ENCODE peak calls at places on chromosomes 3 and 15, in seven cellular contexts. L is progenitor cell of endocrine pancreas, T is neural crest cell, G is GM12864, W is heart left ventricle, E is fibroblast of lung, N is adrenal gland. B is an unnamed sample.
A peak's percentile ranks its signal among the peaks of the same experiment; 100 is the strongest.

GRCh38 chr3:164732166-164732565 is 346.1 kb downstream of the SI start:
- DNase-seq in L (no peak), W (no peak), T (no peak), N (no peak), E (no peak), G (no peak), B (no peak)

GRCh38 chr15:72474466-72474911 is 359 bp downstream of the ARIH1 start:
- DNase-seq in L (no peak), T (no peak), G (no peak), W (no peak), E (no peak), N (no peak), B (no peak)

GRCh38 chr15:56837281-56837680 is 81.2 kb upstream of the TCF12 start:
- DNase-seq in G (no peak), N (no peak), E (peak; percentile 11), L (no peak), T (no peak), W (no peak), B (no peak)

GRCh38 chr3:172467170-172467824 is 19.0 kb upstream of the GHSR start:
- DNase-seq in N (no peak), L (no peak), W (no peak), G (no peak), T (no peak), E (peak; percentile 6), B (no peak)

GRCh38 chr15:29849716-29850115 is 27.4 kb upstream of the TJP1 start:
- DNase-seq in G (no peak), L (no peak), W (no peak), E (no peak), N (no peak), T (no peak), B (no peak)

GRCh38 chr15:28103402-28103801 is 4.3 kb upstream of the OCA2 start:
- DNase-seq in N (no peak), G (no peak), W (no peak), E (no peak), L (no peak), T (no peak), B (no peak)

GRCh38 chr15:99571299-99571698 is 5.5 kb downstream of the MEF2A start:
- DNase-seq in L (no peak), T (no peak), E (no peak), G (no peak), N (no peak), W (no peak), B (no peak)

GRCh38 chr15:68145706-68146105 is 59.4 kb downstream of the CALML4 start:
- DNase-seq in G (no peak), T (no peak), L (no peak), W (no peak), E (no peak), N (no peak), B (no peak)

GRCh38 chr15:57319919-57320542 is 56.3 kb upstream of the CGNL1 start:
- DNase-seq in N (no peak), G (no peak), E (no peak), W (no peak), T (no peak), L (no peak), B (no peak)

GRCh38 chr3:90015688-90016356 is 908.4 kb downstream of the EPHA3 start:
- DNase-seq in W (peak; percentile 24), L (no peak), E (peak; percentile 85), G (no peak), T (no peak), N (no peak), B (no peak)

GRCh38 chr3:156817931-156818765 is 8.0 kb upstream of the LEKR1 start:
- DNase-seq in T (no peak), N (no peak), G (no peak), E (no peak), L (no peak), W (no peak), B (no peak)

GRCh38 chr3:156814295-156814694 is 11.9 kb upstream of the LEKR1 start:
- DNase-seq in W (no peak), L (no peak), T (no peak), N (no peak), G (no peak), E (no peak), B (no peak)

GRCh38 chr3:156818890-156819289 is 7.3 kb upstream of the LEKR1 start:
- DNase-seq in E (peak; percentile 33), T (no peak), N (no peak), W (no peak), L (no peak), G (no peak), B (no peak)

GRCh38 chr3:156816091-156816793 is 9.9 kb upstream of the LEKR1 start:
- DNase-seq in T (peak; percentile 40), N (peak; percentile 27), L (peak; percentile 42), W (peak; percentile 45), E (peak; percentile 65), G (no peak), B (peak; percentile 54)

GRCh38 chr3:156816794-156817741 is 9.1 kb upstream of the LEKR1 start:
- DNase-seq in W (peak; percentile 88), T (peak; percentile 71), E (peak; percentile 72), N (peak; percentile 87), L (peak; percentile 75), G (peak; percentile 80), B (peak; percentile 86)
- TF ChIP-seq CTCF in W (no peak), T (no peak), E (peak; percentile 15), N (no peak), L (no peak), G (peak; percentile 8), B (peak; percentile 26)

GRCh38 chr15:50778089-50778488 is 12.6 kb upstream of the SPPL2A start:
- DNase-seq in L (no peak), E (no peak), G (no peak), T (no peak), W (no peak), N (no peak), B (no peak)

GRCh38 chr15:50774450-50774849 is 8.9 kb upstream of the SPPL2A start:
- DNase-seq in L (no peak), W (no peak), G (no peak), T (no peak), E (no peak), N (no peak), B (no peak)

GRCh38 chr15:50773389-50773788 is 7.9 kb upstream of the SPPL2A start:
- DNase-seq in E (no peak), L (no peak), T (no peak), N (no peak), W (no peak), G (no peak), B (no peak)

DNA sequence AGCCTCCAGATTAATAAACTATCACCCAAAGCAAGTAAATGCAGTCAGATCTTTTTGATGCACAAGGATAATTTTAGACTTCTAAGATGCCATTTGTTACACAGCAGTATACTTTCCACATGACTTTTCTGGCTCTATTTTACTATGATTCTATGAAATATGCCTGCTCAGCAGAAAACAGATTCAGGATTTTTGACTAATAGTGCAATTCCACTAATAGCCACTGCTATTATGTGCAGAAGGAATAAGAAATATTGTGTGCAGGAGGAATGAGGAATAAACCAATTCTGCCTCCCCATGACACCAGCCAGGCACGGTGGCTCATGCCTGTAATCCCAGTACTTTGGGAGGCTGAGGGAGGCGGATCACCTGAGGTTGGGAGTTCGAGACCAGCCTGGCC is 11.5 kb upstream of the SPPL2A start:
- DNase-seq in N (no peak), E (no peak), G (no peak), W (no peak), T (no peak), L (no peak), B (no peak)
- TF ChIP-seq CTCF in N (no peak), E (no peak), G (no peak), W (peak; percentile 29), T (peak; percentile 38), L (no peak), B (no peak)

GRCh38 chr3:50088725-50089602 is at the start of gene RBM5:
- DNase-seq in T (peak; percentile 85), G (peak; percentile 80), W (peak; percentile 96), L (peak; percentile 73), E (peak; percentile 94), N (peak; percentile 97), B (peak; percentile 98)
- TF ChIP-seq CTCF in T (no peak), G (no peak), W (no peak), L (no peak), E (no peak), N (no peak), B (no peak)

DNA sequence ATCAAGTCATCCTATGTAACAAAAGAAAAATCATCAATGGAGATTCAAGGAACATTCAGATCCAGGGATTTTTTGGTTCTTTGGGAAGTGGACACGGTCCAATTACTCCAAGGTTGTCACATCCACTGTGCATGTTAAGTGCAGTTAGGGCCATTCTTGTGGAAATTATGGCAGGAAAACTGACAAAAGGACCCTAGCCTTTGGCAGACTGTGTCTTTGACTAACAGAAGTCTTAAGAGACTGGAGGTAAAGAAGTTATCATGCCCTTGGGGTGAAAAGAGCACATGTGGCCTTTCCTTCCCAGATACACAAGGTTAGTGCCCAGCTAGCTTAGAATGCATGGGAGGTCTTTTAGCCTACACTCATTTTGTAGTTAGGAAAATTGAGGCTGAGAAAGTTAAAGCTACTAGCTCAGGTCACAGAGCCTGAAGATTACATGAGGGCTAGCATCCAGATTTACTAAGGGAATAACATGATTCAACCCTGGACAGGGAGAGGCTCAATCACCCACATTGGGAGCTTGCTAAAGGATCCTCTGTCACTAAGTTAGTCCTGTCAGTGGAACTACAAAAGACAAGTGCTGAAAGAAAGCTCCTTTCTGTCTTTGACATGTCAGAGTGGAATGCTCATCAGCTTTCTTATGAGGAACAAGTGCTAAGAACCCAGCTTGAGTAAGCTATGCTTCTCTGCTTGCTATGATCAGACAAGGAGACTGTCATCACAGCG is 74.8 kb downstream of the MB21D2 start:
- DNase-seq in W (no peak), G (no peak), T (no peak), E (no peak), L (no peak), N (no peak), B (no peak)
- TF ChIP-seq CTCF in W (no peak), G (no peak), T (no peak), E (no peak), L (no peak), N (no peak), B (no peak)

GRCh38 chr3:56557815-56558170 is 818 bp downstream of the CCDC66 start:
- DNase-seq in W (no peak), T (no peak), N (no peak), G (no peak), L (no peak), E (no peak), B (no peak)
- TF ChIP-seq CTCF in W (no peak), T (no peak), N (no peak), G (no peak), L (no peak), E (no peak), B (no peak)

B was measured in GM13977.